ENCODE peak calls at places on chromosomes 4 and X, in ten cellular contexts. E is tibial artery; Y is epithelial cell of prostate; C is spleen; B is hypothalamus; S is gastrocnemius medialis; Q is stimulated activated CD4-positive, alpha-beta T cell treated with anti-CD3 and anti-CD28 coated beads, TNF-alpha, amount 100 ng/mL, for 48 hours; W is activated CD4-positive, alpha-beta T cell treated with anti-CD3 and anti-CD28 coated beads, Interleukin-2, amount 50 U/mL, for 24 hours; R is ureter; A is NAMALWA. T is an unnamed sample.

GRCh38 chr4:153022233-153022632 is 86.1 kb downstream of the FHDC1 start:
- DNase-seq in C (no peak), Y (no peak), S (no peak), B (no peak), E (no peak), Q (no peak), R (no peak), A (no peak), W (no peak), T (no peak)

GRCh38 chr4:86338989-86339388 is 20.9 kb downstream of the MAPK10 start:
- DNase-seq in W (no peak), S (no peak), C (no peak), A (no peak), Q (no peak), B (no peak), E (no peak), Y (peak; percentile 55), R (no peak), T (no peak)

GRCh38 chrX:41779058-41779564 is 55.1 kb downstream of the GPR82 start:
- DNase-seq in S (no peak), A (no peak), C (no peak), Y (peak; percentile 53), E (no peak), B (no peak), Q (no peak), R (no peak), W (no peak), T (no peak)

GRCh38 chrX:39726810-39727209 is 370.9 kb downstream of the BCOR start:
- DNase-seq in C (no peak), W (no peak), S (no peak), A (no peak), Q (no peak), Y (no peak), E (no peak), R (no peak), B (no peak), T (no peak)

GRCh38 chr4:8083086-8083825 is 75.4 kb downstream of the ABLIM2 start:
- DNase-seq in B (no peak), S (no peak), W (no peak), A (no peak), R (no peak), Q (no peak), E (no peak), Y (no peak), C (no peak), T (no peak)

GRCh38 chr4:83626245-83626843 is 90.4 kb downstream of the GPAT3 start:
- DNase-seq in Q (no peak), B (no peak), E (no peak), Y (no peak), W (no peak), S (peak; percentile 30), A (no peak), C (no peak), R (no peak), T (no peak)

GRCh38 chr4:62670509-62670908 is 1470.4 kb downstream of the ADGRL3 start:
- DNase-seq in B (no peak), S (no peak), Q (no peak), W (no peak), R (no peak), Y (no peak), E (no peak), A (no peak), C (no peak), T (no peak)

GRCh38 chr4:825969-826330 is at the start of gene CPLX1:
- DNase-seq in W (no peak), E (no peak), B (no peak), A (no peak), C (no peak), R (no peak), Y (no peak), S (no peak), Q (no peak), T (no peak)

GRCh38 chr4:88054229-88054628 is 46.8 kb downstream of the PKD2 start:
- DNase-seq in E (no peak), Q (no peak), B (no peak), Y (no peak), W (no peak), A (no peak), C (no peak), S (no peak), R (no peak), T (no peak)

GRCh38 chr4:179977378-179977777 is 2265.8 kb upstream of the TENM3 start:
- DNase-seq in Y (no peak), E (no peak), B (no peak), Q (no peak), R (no peak), S (no peak), C (no peak), W (no peak), A (no peak), T (no peak)

GRCh38 chr4:27463816-27464215 is 603.2 kb downstream of the STIM2 start:
- DNase-seq in E (no peak), C (no peak), R (no peak), Q (no peak), W (no peak), S (no peak), Y (peak; percentile 24), B (no peak), A (no peak), T (no peak)

GRCh38 chrX:134544614-134545255 is 84.8 kb downstream of the HPRT1 start:
- DNase-seq in W (no peak), R (no peak), Y (no peak), A (no peak), C (no peak), B (no peak), Q (no peak), S (no peak), E (no peak), T (no peak)

GRCh38 chrX:138745215-138745614 is 33.7 kb upstream of the FGF13 start:
- DNase-seq in W (peak; percentile 1), B (no peak), S (no peak), R (peak; percentile 48), A (peak; percentile 52), Q (peak; percentile 18), E (no peak), Y (no peak), C (no peak), T (no peak)

GRCh38 chr4:118683513-118683912 is 1.7 kb upstream of the METTL14 start:
- DNase-seq in R (no peak), Q (no peak), E (no peak), A (peak; percentile 9), S (no peak), B (no peak), C (no peak), W (no peak), Y (no peak), T (no peak)

GRCh38 chr4:39469429-39470077 is 10.7 kb downstream of the LIAS start:
- DNase-seq in B (no peak), W (no peak), Y (no peak), C (no peak), A (peak; percentile 91), E (peak; percentile 71), S (no peak), Q (no peak), R (no peak), T (no peak)

GRCh38 chr4:132540797-132541196 is 608.3 kb upstream of the PCDH10 start:
- DNase-seq in W (no peak), Q (no peak), Y (no peak), B (no peak), E (no peak), R (no peak), C (no peak), A (no peak), S (no peak), T (no peak)

GRCh38 chr4:69849297-69849696 is 10.6 kb downstream of the SULT1E1 start:
- DNase-seq in C (no peak), Q (no peak), B (no peak), R (no peak), W (no peak), S (no peak), A (no peak), Y (no peak), E (no peak), T (no peak)

GRCh38 chr4:185640809-185641675 is 105.7 kb upstream of the PDLIM3 start:
- DNase-seq in S (no peak), E (no peak), Y (no peak), C (no peak), R (no peak), W (no peak), A (peak; percentile 66), Q (no peak), B (no peak), T (no peak)

GRCh38 chr4:151768835-151769234 is 8.0 kb upstream of the GATB start:
- DNase-seq in B (no peak), Y (no peak), Q (no peak), A (no peak), C (no peak), W (no peak), E (no peak), R (no peak), S (no peak), T (no peak)

T was measured in thoracic aorta.